ENCODE peak calls at places on chromosome 20, in six cellular contexts. F is SW 1271, C is NCI-H748 treated with DMSO at 0.1 percent for 48 hours, Z is thoracic aorta, A is stomach, R is ureter. E is an unnamed sample.

GRCh38 chr20:13736792-13737191 is 47.9 kb downstream of the ESF1 start:
- DNase-seq in F (no peak), R (no peak), Z (no peak), C (no peak), A (no peak), E (no peak)

GRCh38 chr20:57274846-57275245 is 8.4 kb upstream of the BMP7 start:
- DNase-seq in C (no peak), F (no peak), R (no peak), A (no peak), Z (no peak), E (no peak)

GRCh38 chr20:2156666-2157624 is 55.3 kb downstream of the STK35 start:
- DNase-seq in A (no peak), R (no peak), C (no peak), F (no peak), Z (no peak), E (no peak)

GRCh38 chr20:51731771-51732453 is 36.3 kb downstream of the ATP9A start:
- DNase-seq in R (no peak), C (no peak), F (no peak), A (no peak), Z (no peak), E (no peak)

GRCh38 chr20:10716855-10717254 is 43.1 kb upstream of the JAG1 start:
- DNase-seq in C (no peak), F (no peak), R (no peak), Z (no peak), A (no peak), E (no peak)

GRCh38 chr20:7924692-7925091 is 15.6 kb downstream of the HAO1 start:
- DNase-seq in C (no peak), A (no peak), R (no peak), F (peak; percentile 60), Z (no peak), E (no peak)

GRCh38 chr20:19473894-19474293 is 261.5 kb downstream of the SLC24A3 start:
- DNase-seq in A (no peak), F (no peak), C (no peak), R (no peak), Z (no peak), E (no peak)

GRCh38 chr20:4957939-4958362 is 43.4 kb downstream of the SLC23A2 start:
- DNase-seq in R (no peak), Z (no peak), F (no peak), C (no peak), A (no peak), E (no peak)

GRCh38 chr20:54950285-54950684 is 474.9 kb downstream of the DOK5 start:
- DNase-seq in C (no peak), R (no peak), A (no peak), Z (no peak), F (no peak), E (no peak)

GRCh38 chr20:46458891-46459750 is 52.7 kb upstream of the ELMO2 start:
- DNase-seq in C (peak; percentile 44), R (peak; percentile 72), F (no peak), Z (no peak), A (peak; percentile 68), E (no peak)

GRCh38 chr20:15199698-15200097 is 862.3 kb upstream of the FLRT3 start:
- DNase-seq in C (no peak), Z (no peak), F (no peak), A (no peak), R (no peak), E (no peak)

GRCh38 chr20:3046677-3047462 is 1.0 kb downstream of the MRPS26 start:
- DNase-seq in R (peak; percentile 52), A (peak; percentile 33), Z (no peak), F (no peak), C (peak; percentile 81), E (no peak)

GRCh38 chr20:38645980-38646858 is 44.6 kb downstream of the ARHGAP40 start:
- DNase-seq in F (peak; percentile 42), A (peak; percentile 83), Z (peak; percentile 12), R (peak; percentile 81), C (peak; percentile 58), E (peak; percentile 79)

GRCh38 chr20:10648651-10649050 is 25.1 kb downstream of the JAG1 start:
- DNase-seq in R (no peak), A (no peak), F (no peak), Z (no peak), C (no peak), E (no peak)

GRCh38 chr20:2993250-2993649 is 50.2 kb upstream of the GNRH2 start:
- DNase-seq in C (no peak), Z (no peak), A (no peak), R (no peak), F (no peak), E (no peak)

GRCh38 chr20:25480797-25481196 is 73.3 kb downstream of the GINS1 start:
- DNase-seq in A (no peak), F (no peak), Z (no peak), C (no peak), R (no peak), E (no peak)

GRCh38 chr20:51442602-51443001 is 99.9 kb downstream of the NFATC2 start:
- DNase-seq in Z (no peak), R (no peak), C (no peak), F (no peak), A (no peak), E (no peak)

GRCh38 chr20:25136643-25137559 is 55.0 kb upstream of the VSX1 start:
- DNase-seq in Z (peak; percentile 82), R (peak; percentile 55), A (no peak), C (no peak), F (peak; percentile 76), E (peak; percentile 40)

GRCh38 chr20:49170714-49171113 is 17.4 kb downstream of the STAU1 start:
- DNase-seq in C (no peak), R (no peak), A (no peak), Z (no peak), F (no peak), E (no peak)

GRCh38 chr20:20480689-20481088 is 112.8 kb downstream of the INSM1 start:
- DNase-seq in R (no peak), C (no peak), A (no peak), Z (no peak), F (no peak), E (no peak)

GRCh38 chr20:43844778-43845614 is 69.7 kb upstream of the TOX2 start:
- DNase-seq in Z (no peak), R (peak; percentile 17), F (peak; percentile 91), C (no peak), A (no peak), E (no peak)

GRCh38 chr20:32070690-32071213 is 18.7 kb downstream of the HCK start:
- DNase-seq in R (no peak), F (no peak), Z (no peak), C (no peak), A (no peak), E (no peak)

GRCh38 chr20:12927489-12927888 is 81.3 kb upstream of the SPTLC3 start:
- DNase-seq in Z (no peak), F (peak; percentile 31), A (no peak), R (no peak), C (no peak), E (no peak)

GRCh38 chr20:57266251-57267157 is at the start of gene BMP7:
- DNase-seq in R (no peak), A (no peak), F (no peak), Z (no peak), C (peak; percentile 57), E (no peak)

GRCh38 chr20:46255440-46256104 is 52.7 kb downstream of the CDH22 start:
- DNase-seq in F (no peak), C (peak; percentile 85), R (peak; percentile 95), Z (no peak), A (peak; percentile 93), E (no peak)

GRCh38 chr20:22502731-22503191 is 81.6 kb downstream of the FOXA2 start:
- DNase-seq in C (no peak), Z (no peak), A (no peak), R (no peak), F (no peak), E (no peak)

GRCh38 chr20:38748863-38749153 is 548 bp downstream of the ACTR5 start:
- DNase-seq in R (peak; percentile 60), C (peak; percentile 32), F (no peak), Z (no peak), A (no peak), E (no peak)

GRCh38 chr20:11271920-11272594 is 598.3 kb upstream of the JAG1 start:
- DNase-seq in A (no peak), Z (no peak), F (no peak), C (no peak), R (no peak), E (no peak)

GRCh38 chr20:20489623-20490341 is 121.9 kb downstream of the INSM1 start:
- DNase-seq in A (no peak), Z (no peak), R (no peak), F (no peak), C (no peak), E (no peak)

GRCh38 chr20:46701057-46701456 is 8.4 kb upstream of the SLC2A10 start:
- DNase-seq in C (no peak), F (no peak), Z (no peak), R (no peak), A (no peak), E (no peak)

GRCh38 chr20:2299301-2299700 is 3.5 kb downstream of the TGM3 start:
- DNase-seq in Z (no peak), A (peak; percentile 37), F (no peak), R (no peak), C (no peak), E (no peak)

GRCh38 chr20:16621435-16622141 is 48.3 kb upstream of the KIF16B start:
- DNase-seq in F (no peak), R (no peak), C (no peak), A (no peak), Z (no peak), E (no peak)

GRCh38 chr20:3483784-3484183 is 13.0 kb downstream of the ATRN start:
- DNase-seq in F (no peak), Z (no peak), R (no peak), C (no peak), A (no peak), E (no peak)

E was measured in ascending aorta.